ENCODE peak calls at places on chromosomes 13 and 19, in six cellular contexts. A is psoas muscle, R is fibroblast of pulmonary artery, H is choroid plexus epithelial cell, L is fibroblast of mammary gland, X is ascending aorta. I is an unnamed sample.

GRCh38 chr13:87998081-87998480 is 326.9 kb downstream of the SLITRK5 start:
- DNase-seq in A (no peak), R (no peak), H (no peak), L (no peak), X (no peak), I (no peak)

GRCh38 chr13:67844544-67844943 is 614.4 kb upstream of the PCDH9 start:
- DNase-seq in A (no peak), R (no peak), H (no peak), L (no peak), X (no peak), I (no peak)

GRCh38 chr13:60318186-60318585 is 78.8 kb upstream of the TDRD3 start:
- DNase-seq in A (no peak), R (no peak), H (no peak), L (no peak), X (no peak), I (no peak)

GRCh38 chr13:45537506-45537905 is 72.8 kb downstream of the COG3 start:
- DNase-seq in A (no peak), R (no peak), H (peak; percentile 20), L (peak; percentile 62), X (no peak), I (peak; percentile 11)

GRCh38 chr19:44705502-44706010 is 6.6 kb downstream of the CEACAM16 start:
- DNase-seq in A (no peak), R (no peak), H (no peak), L (no peak), X (no peak), I (no peak)

GRCh38 chr13:53064721-53065120 is 36.1 kb downstream of the OLFM4 start:
- DNase-seq in A (peak; percentile 67), R (no peak), H (no peak), L (peak; percentile 8), X (no peak), I (no peak)

GRCh38 chr13:106187501-106187900 is 348.0 kb downstream of the EFNB2 start:
- DNase-seq in A (no peak), R (no peak), H (peak; percentile 13), L (peak; percentile 80), X (no peak), I (no peak)

GRCh38 chr13:114204894-114205293 is 25.8 kb downstream of the CFAP97D2 start:
- DNase-seq in A (no peak), R (no peak), H (no peak), L (no peak), X (no peak), I (no peak)

GRCh38 chr19:55304279-55304978 is 20.6 kb downstream of the BRSK1 start:
- DNase-seq in A (peak; percentile 76), R (no peak), H (peak; percentile 46), L (peak; percentile 48), X (no peak), I (peak; percentile 33)

GRCh38 chr13:114131581-114132418 is 623 bp downstream of the RASA3 start:
- DNase-seq in A (peak; percentile 70), R (peak; percentile 53), H (peak; percentile 50), L (no peak), X (no peak), I (peak; percentile 36)

GRCh38 chr19:17929056-17929455 is 3.8 kb upstream of the CCDC124 start:
- DNase-seq in A (no peak), R (no peak), H (no peak), L (no peak), X (no peak), I (no peak)

GRCh38 chr19:48685583-48685982 is 10.2 kb upstream of the FUT2 start:
- DNase-seq in A (no peak), R (no peak), H (no peak), L (no peak), X (no peak), I (no peak)

GRCh38 chr19:18156841-18157464 is 4.0 kb downstream of the PIK3R2 start:
- DNase-seq in A (peak; percentile 91), R (peak; percentile 95), H (peak; percentile 95), L (peak; percentile 87), X (no peak), I (peak; percentile 65)

GRCh38 chr19:6416658-6417405 is 7.8 kb downstream of the KHSRP start:
- DNase-seq in A (peak; percentile 47), R (no peak), H (no peak), L (no peak), X (no peak), I (no peak)

GRCh38 chr13:69751259-69751658 is 356.4 kb upstream of the ATXN8OS start:
- DNase-seq in A (no peak), R (no peak), H (no peak), L (no peak), X (no peak), I (no peak)

GRCh38 chr13:21849323-21849722 is 178.4 kb downstream of the FGF9 start:
- DNase-seq in A (no peak), R (peak; percentile 1), H (peak; percentile 0), L (peak; percentile 6), X (no peak), I (peak; percentile 24)

GRCh38 chr19:8446055-8446709 is 1.4 kb downstream of the HNRNPM start:
- DNase-seq in A (no peak), R (no peak), H (peak; percentile 22), L (no peak), X (no peak), I (no peak)

GRCh38 chr19:4689403-4689802 is 19.3 kb upstream of the MYDGF start:
- DNase-seq in A (no peak), R (no peak), H (no peak), L (no peak), X (no peak), I (no peak)

GRCh38 chr13:111599791-111600190 is 279.3 kb downstream of the TEX29 start:
- DNase-seq in A (no peak), R (no peak), H (no peak), L (no peak), X (no peak), I (no peak)

GRCh38 chr19:6091771-6092291 is 18.5 kb downstream of the RFX2 start:
- DNase-seq in A (no peak), R (no peak), H (peak; percentile 31), L (peak; percentile 45), X (no peak), I (peak; percentile 56)

GRCh38 chr19:38683393-38684077 is 36.1 kb downstream of the ACTN4 start:
- DNase-seq in A (peak; percentile 85), R (peak; percentile 88), H (peak; percentile 95), L (peak; percentile 90), X (no peak), I (peak; percentile 89)

GRCh38 chr19:50461066-50461875 is 15.0 kb upstream of the EMC10 start:
- DNase-seq in A (peak; percentile 68), R (peak; percentile 79), H (peak; percentile 83), L (peak; percentile 65), X (no peak), I (peak; percentile 56)

GRCh38 chr13:79997244-79997643 is 343.7 kb downstream of the SPRY2 start:
- DNase-seq in A (no peak), R (no peak), H (no peak), L (no peak), X (no peak), I (no peak)

GRCh38 chr19:56877069-56877715 is 36.7 kb upstream of the PEG3 start:
- DNase-seq in A (no peak), R (no peak), H (no peak), L (no peak), X (no peak), I (no peak)
- TF ChIP-seq CTCF in A (no peak), R (no peak), H (no peak), L (no peak), X (no peak), I (no peak)

GRCh38 chr13:33677215-33677614 is 140.7 kb upstream of the RFC3 start:
- DNase-seq in A (no peak), R (no peak), H (no peak), L (no peak), X (no peak), I (no peak)

GRCh38 chr13:33678084-33678483 is 139.9 kb upstream of the RFC3 start:
- DNase-seq in A (no peak), R (no peak), H (no peak), L (no peak), X (no peak), I (no peak)

GRCh38 chr13:33676700-33677048 is 141.3 kb upstream of the RFC3 start:
- DNase-seq in A (peak; percentile 53), R (peak; percentile 67), H (peak; percentile 73), L (peak; percentile 48), X (no peak), I (peak; percentile 32)

GRCh38 chr13:33678906-33679657 is 138.9 kb upstream of the RFC3 start:
- DNase-seq in A (peak; percentile 51), R (peak; percentile 95), H (peak; percentile 88), L (peak; percentile 71), X (peak; percentile 16), I (peak; percentile 81)

GRCh38 chr13:33676045-33676699 is 141.8 kb upstream of the RFC3 start:
- DNase-seq in A (no peak), R (peak; percentile 24), H (peak; percentile 20), L (peak; percentile 7), X (no peak), I (peak; percentile 3)
- H3K4me3 ChIP-seq in A (peak overlapping the region; percentile 65), R (peak overlapping the region; percentile 61), H (peak overlapping the region; percentile 56), L (peak overlapping the region; percentile 47), X (peak overlapping the region; percentile 34), I (peak overlapping the region; percentile 61)

DNA sequence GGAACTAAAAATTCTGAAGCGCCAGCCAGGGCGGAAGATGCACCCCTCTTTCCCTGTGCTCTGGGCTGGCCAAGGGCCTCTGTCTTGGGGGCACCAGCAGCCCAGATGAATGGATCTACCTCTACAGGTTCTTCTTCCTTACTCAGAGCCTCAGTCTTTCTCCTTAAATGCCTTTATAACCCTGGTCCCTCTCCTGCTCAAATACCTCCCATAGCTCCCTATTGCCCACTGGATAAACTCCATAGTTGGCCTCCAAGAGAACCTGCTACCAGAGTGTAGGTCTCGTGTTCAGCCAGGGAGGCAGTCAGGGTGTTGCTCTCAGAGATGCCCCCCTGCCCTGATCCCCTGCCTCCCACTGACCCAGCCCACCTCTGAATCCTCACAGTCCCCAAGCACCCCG is 30.5 kb downstream of the OR10H4 start:
- DNase-seq in A (no peak), R (no peak), H (no peak), L (no peak), X (no peak), I (no peak)
- TF ChIP-seq CTCF in A (no peak), R (no peak), H (no peak), L (no peak), X (no peak), I (no peak)

GRCh38 chr13:75072368-75072767 is 409.6 kb downstream of the TBC1D4 start:
- DNase-seq in A (no peak), R (no peak), H (no peak), L (no peak), X (no peak), I (no peak)
- H3K4me3 ChIP-seq in A (no peak overlapping the region), R (no peak overlapping the region), H (no peak overlapping the region), L (no peak overlapping the region), X (no peak overlapping the region), I (no peak overlapping the region)

DNA sequence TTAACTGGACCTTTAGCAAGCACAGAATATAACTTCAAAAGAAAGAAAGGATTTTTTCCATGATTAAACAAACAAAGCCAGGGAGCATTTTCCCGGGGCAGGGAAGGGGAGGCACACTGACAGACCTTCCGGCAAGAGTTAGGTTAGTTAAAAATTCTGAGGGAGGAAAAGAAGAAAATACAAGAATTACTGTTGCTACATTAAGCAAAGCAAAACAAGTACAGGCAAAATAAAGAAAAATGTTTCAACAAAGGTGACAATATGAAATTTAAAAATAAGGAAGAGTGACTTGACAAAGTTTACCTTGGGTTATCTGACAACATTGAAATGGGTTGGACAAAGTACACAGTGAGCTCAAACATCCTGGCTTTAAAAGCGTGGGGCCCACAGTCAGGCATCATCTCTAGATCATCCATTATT is 51.5 kb downstream of the KLF12 start:
- DNase-seq in A (no peak), R (no peak), H (no peak), L (no peak), X (no peak), I (no peak)
- TF ChIP-seq CTCF in A (no peak), R (no peak), H (no peak), L (no peak), X (no peak), I (no peak)

I was measured in AG10803.